ENCODE peak calls at places on chromosomes 2 and 18, in seven cellular contexts. R is ELR; U is NCI-H345; T is stimulated activated CD4-positive, alpha-beta T cell treated with anti-CD3 and anti-CD28 coated beads, Interleukin-15, amount 100 ng/mL, for 24 hours; W is T follicular helper cell; N is anterior cingulate cortex; M is fibroblast of the aortic adventitia. C is an unnamed sample.

GRCh38 chr2:10035053-10035422 is 8.3 kb upstream of the KLF11 start:
- DNase-seq in R (no peak), U (no peak), T (no peak), W (no peak), N (no peak), M (no peak), C (no peak)

GRCh38 chr2:48113767-48114166 is 207.5 kb upstream of the FBXO11 start:
- DNase-seq in R (no peak), U (no peak), T (no peak), W (no peak), N (no peak), M (no peak), C (no peak)

GRCh38 chr2:1685957-1686783 is 58.1 kb downstream of the PXDN start:
- DNase-seq in R (peak; percentile 82), U (no peak), T (no peak), W (no peak), N (no peak), M (no peak), C (no peak)

GRCh38 chr2:36587556-36587955 is 10.4 kb downstream of the FEZ2 start:
- DNase-seq in R (no peak), U (no peak), T (no peak), W (no peak), N (no peak), M (no peak), C (no peak)

GRCh38 chr2:134774074-134774742 is 55.4 kb upstream of the TMEM163 start:
- DNase-seq in R (peak; percentile 57), U (no peak), T (no peak), W (no peak), N (no peak), M (peak; percentile 57), C (no peak)

GRCh38 chr2:11077411-11077810 is 77.9 kb upstream of the SLC66A3 start:
- DNase-seq in R (no peak), U (no peak), T (no peak), W (no peak), N (no peak), M (no peak), C (no peak)

GRCh38 chr2:147045113-147045512 is 799.7 kb upstream of the ACVR2A start:
- DNase-seq in R (peak; percentile 39), U (peak; percentile 3), T (peak; percentile 62), W (peak; percentile 1), N (peak; percentile 14), M (peak; percentile 86), C (peak; percentile 10)

GRCh38 chr18:55863876-55864275 is 275.9 kb upstream of the TCF4 start:
- DNase-seq in R (no peak), U (no peak), T (no peak), W (no peak), N (no peak), M (peak; percentile 43), C (no peak)

GRCh38 chr18:40157120-40157519 is 1797.9 kb upstream of the PIK3C3 start:
- DNase-seq in R (no peak), U (no peak), T (no peak), W (no peak), N (no peak), M (no peak), C (no peak)

GRCh38 chr2:171718720-171719119 is 31.5 kb downstream of the DYNC1I2 start:
- DNase-seq in R (no peak), U (no peak), T (no peak), W (no peak), N (no peak), M (no peak), C (no peak)

GRCh38 chr2:192195548-192196418 is 1.1 kb upstream of the TMEFF2 start:
- DNase-seq in R (peak; percentile 64), U (peak; percentile 47), T (peak; percentile 14), W (no peak), N (peak; percentile 71), M (peak; percentile 22), C (no peak)

C was measured in activated T-helper 9 cell treated with anti-CD3 and anti-CD28 coated beads, Interleukin-2, amount 50 U/mL, for 16 hours.